ENCODE peak calls at places on chromosomes 16 and 17, in nine cellular contexts. R, E, B, U, O, H, C, D and A are unnamed samples.

GRCh38 chr17:9802294-9802693 is 10.9 kb upstream of the DHRS7C start:
- DNase-seq in R (no peak), E (no peak), B (no peak), U (peak), O (no peak), H (no peak), C (no peak), D (no peak), A (no peak)

GRCh38 chr17:4849011-4849536 is 15.9 kb downstream of the MINK1 start:
- DNase-seq in R (no peak), E (no peak), B (peak), U (no peak), O (peak), H (no peak), C (no peak), D (no peak), A (no peak)

GRCh38 chr17:65228734-65229390 is 91.7 kb downstream of the RGS9 start:
- DNase-seq in R (no peak), E (peak), B (no peak), U (peak), O (peak), H (peak), C (peak), D (no peak), A (peak)

GRCh38 chr16:77450790-77451487 is 16.1 kb upstream of the ADAMTS18 start:
- DNase-seq in R (no peak), E (peak), B (no peak), U (no peak), O (no peak), H (peak), C (no peak), D (no peak), A (no peak)

GRCh38 chr16:75224683-75225082 is 5.9 kb downstream of the CTRB1 start:
- DNase-seq in R (no peak), E (no peak), B (no peak), U (no peak), O (no peak), H (no peak), C (no peak), D (no peak), A (no peak)

GRCh38 chr17:68394608-68395331 is 62.5 kb downstream of the WIPI1 start:
- DNase-seq in R (no peak), E (no peak), B (no peak), U (no peak), O (no peak), H (no peak), C (no peak), D (no peak), A (no peak)

GRCh38 chr17:57035971-57036481 is 49.0 kb upstream of the AKAP1 start:
- DNase-seq in R (no peak), E (peak), B (peak), U (no peak), O (no peak), H (peak), C (no peak), D (peak), A (no peak)

GRCh38 chr16:3638916-3639644 is 15.4 kb upstream of the DNASE1 start:
- DNase-seq in R (no peak), E (no peak), B (no peak), U (no peak), O (no peak), H (no peak), C (no peak), D (no peak), A (no peak)

GRCh38 chr16:55179858-55180585 is 144.0 kb upstream of the IRX6 start:
- DNase-seq in R (no peak), E (peak), B (no peak), U (no peak), O (no peak), H (peak), C (no peak), D (no peak), A (no peak)

GRCh38 chr16:86219655-86220445 is 290.5 kb upstream of the FOXF1 start:
- DNase-seq in R (no peak), E (no peak), B (no peak), U (no peak), O (no peak), H (no peak), C (no peak), D (no peak), A (no peak)